ENCODE peak calls at places on chromosomes 13 and 19, in four cellular contexts. One of them, this sample, is unnamed.

GRCh38 chr19:55041627-55042343 is 3.7 kb upstream of the GP6 start:
- DNase-seq in H4: no peak
- DNase-seq in NCI-H1417 treated with DMSO at 0.1 percent for 48 hours: no peak
- DNase-seq in GM19239: no peak
- DNase-seq in this sample: no peak

GRCh38 chr19:47002106-47002766 is 17.4 kb upstream of the NPAS1 start:
- DNase-seq in H4: no peak
- DNase-seq in NCI-H1417 treated with DMSO at 0.1 percent for 48 hours: no peak
- DNase-seq in GM19239: no peak
- DNase-seq in this sample: no peak

GRCh38 chr19:17721821-17722220 is 2.5 kb downstream of the MAP1S start:
- DNase-seq in GM19239: no peak
- DNase-seq in NCI-H1417 treated with DMSO at 0.1 percent for 48 hours: no peak
- DNase-seq in H4: no peak
- DNase-seq in this sample: no peak

GRCh38 chr19:16588089-16588823 is 16.0 kb upstream of the SLC35E1 start:
- DNase-seq in H4: no peak
- DNase-seq in NCI-H1417 treated with DMSO at 0.1 percent for 48 hours: no peak
- DNase-seq in GM19239: peak
- DNase-seq in this sample: peak

GRCh38 chr13:110000534-110001345 is 214.4 kb upstream of the IRS2 start:
- DNase-seq in H4: no peak
- DNase-seq in GM19239: no peak
- DNase-seq in NCI-H1417 treated with DMSO at 0.1 percent for 48 hours: no peak
- DNase-seq in this sample: no peak

GRCh38 chr13:110347535-110348308 is 40.6 kb downstream of the COL4A2 start:
- DNase-seq in H4: peak
- DNase-seq in NCI-H1417 treated with DMSO at 0.1 percent for 48 hours: no peak
- DNase-seq in GM19239: no peak
- DNase-seq in this sample: no peak

GRCh38 chr13:77868717-77869116 is 49.9 kb downstream of the EDNRB start:
- DNase-seq in NCI-H1417 treated with DMSO at 0.1 percent for 48 hours: no peak
- DNase-seq in H4: no peak
- DNase-seq in GM19239: no peak
- DNase-seq in this sample: no peak

GRCh38 chr19:7106711-7107657 is 37.5 kb downstream of the ZNF557 start:
- DNase-seq in NCI-H1417 treated with DMSO at 0.1 percent for 48 hours: no peak
- DNase-seq in GM19239: no peak
- DNase-seq in H4: no peak
- DNase-seq in this sample: no peak

GRCh38 chr13:89721216-89721615 is 1626.3 kb upstream of the MIR17HG start:
- DNase-seq in NCI-H1417 treated with DMSO at 0.1 percent for 48 hours: no peak
- DNase-seq in GM19239: no peak
- DNase-seq in H4: no peak
- DNase-seq in this sample: no peak

GRCh38 chr13:85798999-85799646 is at the start of gene SLITRK6:
- DNase-seq in H4: peak
- DNase-seq in NCI-H1417 treated with DMSO at 0.1 percent for 48 hours: peak
- DNase-seq in GM19239: no peak
- DNase-seq in this sample: peak

GRCh38 chr13:43946281-43946680 is 66.6 kb downstream of the LACC1 start:
- DNase-seq in NCI-H1417 treated with DMSO at 0.1 percent for 48 hours: no peak
- DNase-seq in H4: no peak
- DNase-seq in GM19239: no peak
- DNase-seq in this sample: no peak

GRCh38 chr19:622666-623065 is 10.7 kb downstream of the POLRMT start:
- DNase-seq in H4: no peak
- DNase-seq in NCI-H1417 treated with DMSO at 0.1 percent for 48 hours: no peak
- DNase-seq in GM19239: no peak
- DNase-seq in this sample: no peak